ENCODE peak calls at places on chromosomes 6 and 20, in eight cellular contexts. J is mesenchymal stem cell; P is GM12878; L is IMR-90; D is fibroblast of lung; H is effector memory CD4-positive, alpha-beta T cell; V is heart left ventricle; Y is upper lobe of right lung. T is an unnamed sample.

GRCh38 chr6:13338038-13338437 is 9.7 kb upstream of the TBC1D7 start:
- DNase-seq in J (no peak), P (no peak), L (no peak), D (no peak), H (no peak), V (no peak), Y (no peak), T (no peak)

GRCh38 chr20:32037929-32038328 is 14.1 kb upstream of the HCK start:
- DNase-seq in J (peak; percentile 28), P (no peak), L (peak; percentile 59), D (peak; percentile 62), H (no peak), V (no peak), Y (no peak), T (no peak)

GRCh38 chr20:58892932-58893224 is 40.4 kb downstream of the GNAS start:
- DNase-seq in J (no peak), P (no peak), L (no peak), D (no peak), H (no peak), V (no peak), Y (no peak), T (no peak)

GRCh38 chr6:40485300-40485699 is 101.9 kb downstream of the LRFN2 start:
- DNase-seq in J (no peak), P (no peak), L (no peak), D (no peak), H (no peak), V (no peak), Y (no peak), T (no peak)

GRCh38 chr6:25998379-25998778 is 35.8 kb downstream of the TRIM38 start:
- DNase-seq in J (no peak), P (no peak), L (no peak), D (no peak), H (no peak), V (no peak), Y (no peak), T (no peak)

GRCh38 chr20:58372836-58373235 is 16.2 kb upstream of the VAPB start:
- DNase-seq in J (no peak), P (no peak), L (no peak), D (no peak), H (no peak), V (no peak), Y (no peak), T (no peak)

GRCh38 chr20:57856658-57857057 is 146.8 kb upstream of the PMEPA1 start:
- DNase-seq in J (no peak), P (no peak), L (no peak), D (no peak), H (no peak), V (no peak), Y (no peak), T (no peak)

GRCh38 chr20:14334306-14334930 is 3.0 kb downstream of the FLRT3 start:
- DNase-seq in J (peak; percentile 58), P (no peak), L (peak; percentile 45), D (peak; percentile 76), H (no peak), V (no peak), Y (no peak), T (peak; percentile 26)

GRCh38 chr6:87251225-87251624 is 71.2 kb upstream of the SMIM8 start:
- DNase-seq in J (no peak), P (no peak), L (no peak), D (no peak), H (no peak), V (no peak), Y (no peak), T (no peak)

GRCh38 chr6:4581468-4582420 is 194.5 kb upstream of the CDYL start:
- DNase-seq in J (peak; percentile 83), P (no peak), L (peak; percentile 95), D (peak; percentile 86), H (no peak), V (peak; percentile 38), Y (no peak), T (no peak)

GRCh38 chr6:163260911-163261310 is 153.6 kb upstream of the QKI start:
- DNase-seq in J (no peak), P (no peak), L (no peak), D (no peak), H (no peak), V (no peak), Y (no peak), T (no peak)

GRCh38 chr6:9405369-9405768 is 970.0 kb upstream of the SLC35B3 start:
- DNase-seq in J (peak; percentile 77), P (no peak), L (peak; percentile 91), D (peak; percentile 70), H (no peak), V (no peak), Y (no peak), T (no peak)

GRCh38 chr6:3260296-3260695 is 1.5 kb downstream of the PSMG4 start:
- DNase-seq in J (no peak), P (no peak), L (no peak), D (no peak), H (no peak), V (no peak), Y (no peak), T (no peak)

GRCh38 chr20:50569864-50570836 is 60.0 kb downstream of the PTPN1 start:
- DNase-seq in J (peak; percentile 61), P (peak; percentile 68), L (peak; percentile 37), D (peak; percentile 59), H (no peak), V (no peak), Y (no peak), T (no peak)

GRCh38 chr6:159092631-159093030 is 47.8 kb upstream of the TAGAP start:
- DNase-seq in J (no peak), P (no peak), L (no peak), D (peak; percentile 64), H (no peak), V (no peak), Y (no peak), T (no peak)

GRCh38 chr6:159093608-159094443 is 49.0 kb upstream of the TAGAP start:
- DNase-seq in J (no peak), P (no peak), L (no peak), D (no peak), H (no peak), V (no peak), Y (no peak), T (no peak)

GRCh38 chr6:159097256-159097655 is 52.5 kb upstream of the TAGAP start:
- DNase-seq in J (no peak), P (no peak), L (no peak), D (no peak), H (no peak), V (no peak), Y (no peak), T (no peak)

GRCh38 chr6:159094444-159095252 is 49.9 kb upstream of the TAGAP start:
- DNase-seq in J (no peak), P (no peak), L (no peak), D (no peak), H (no peak), V (no peak), Y (no peak), T (no peak)

GRCh38 chr6:159095561-159096095 is 50.8 kb upstream of the TAGAP start:
- DNase-seq in J (no peak), P (no peak), L (no peak), D (no peak), H (no peak), V (no peak), Y (no peak), T (no peak)
- H3K27ac ChIP-seq in J (no peak overlapping the region), P (no peak overlapping the region), L (no peak overlapping the region), D (no peak overlapping the region), H (peak overlapping the region; percentile 7), V (no peak overlapping the region), Y (no peak overlapping the region), T (no peak overlapping the region)

GRCh38 chr6:111759836-111760785 is 113.1 kb downstream of the FYN start:
- DNase-seq in J (no peak), P (no peak), L (peak; percentile 97), D (peak; percentile 98), H (peak; percentile 47), V (no peak), Y (no peak), T (no peak)
- H3K27ac ChIP-seq in J (no peak overlapping the region), P (no peak overlapping the region), L (peak overlapping the region; percentile 91), D (peak overlapping the region; percentile 70), H (peak overlapping the region; percentile 91), V (peak overlapping the region; percentile 73), Y (peak overlapping the region; percentile 65), T (no peak overlapping the region)

DNA sequence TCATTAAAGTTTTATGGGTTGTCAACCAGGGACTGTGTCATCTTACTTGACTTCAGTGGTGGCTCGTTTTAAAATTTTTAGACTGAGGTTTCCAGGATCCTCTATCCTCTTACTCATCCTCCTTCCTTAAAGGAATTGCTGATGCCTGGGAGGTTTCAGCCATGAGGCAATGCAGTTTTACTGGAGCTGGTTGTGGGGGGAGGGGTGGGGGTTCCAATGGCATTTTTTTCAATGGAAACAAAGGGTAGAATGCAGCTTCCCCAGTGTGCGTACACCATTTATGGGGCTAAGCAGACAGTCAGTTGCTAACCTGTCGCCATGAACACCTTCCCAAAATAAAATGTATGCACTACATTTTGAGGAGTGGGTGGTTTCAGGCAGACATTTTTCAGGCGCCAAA is 88.0 kb downstream of the METTL24 start:
- DNase-seq in J (peak; percentile 1), P (no peak), L (peak; percentile 1), D (no peak), H (no peak), V (no peak), Y (no peak), T (no peak)
- H3K27ac ChIP-seq in J (no peak overlapping the region), P (no peak overlapping the region), L (no peak overlapping the region), D (no peak overlapping the region), H (no peak overlapping the region), V (no peak overlapping the region), Y (no peak overlapping the region), T (no peak overlapping the region)

GRCh38 chr6:130453230-130453629 is 87.4 kb downstream of the TMEM200A start:
- DNase-seq in J (peak; percentile 40), P (no peak), L (peak; percentile 80), D (no peak), H (no peak), V (no peak), Y (no peak), T (no peak)

GRCh38 chr6:130457605-130458004 is 91.8 kb downstream of the TMEM200A start:
- DNase-seq in J (no peak), P (no peak), L (no peak), D (no peak), H (no peak), V (no peak), Y (no peak), T (no peak)

GRCh38 chr6:130447374-130447773 is 81.6 kb downstream of the TMEM200A start:
- DNase-seq in J (no peak), P (no peak), L (no peak), D (no peak), H (no peak), V (no peak), Y (no peak), T (no peak)

GRCh38 chr6:130452336-130452735 is 86.5 kb downstream of the TMEM200A start:
- DNase-seq in J (no peak), P (no peak), L (no peak), D (no peak), H (no peak), V (no peak), Y (no peak), T (no peak)
- H3K27ac ChIP-seq in J (no peak overlapping the region), P (no peak overlapping the region), L (no peak overlapping the region), D (no peak overlapping the region), H (no peak overlapping the region), V (no peak overlapping the region), Y (no peak overlapping the region), T (no peak overlapping the region)

T was measured in substantia nigra.